ENCODE peak calls at places on chromosome 13, in eight cellular contexts. N is B cell; E is natural killer cell treated with Interleukin-12 subunit alpha and Interleukin-12 subunit beta and Interleukin-15 and Interleukin-18, amount 100 ng/mL, for 72 hours; I is nephron progenitor cell; Z is BE2C; C is hepatic stellate cell; S is T47D; A is nucleus accumbens. X is an unnamed sample.

GRCh38 chr13:111314852-111315251 is 5.6 kb upstream of the TEX29 start:
- DNase-seq in N (no peak), E (no peak), I (no peak), Z (no peak), C (no peak), S (no peak), A (no peak), X (no peak)

GRCh38 chr13:98173431-98173921 is 3.6 kb downstream of the RNF113B start:
- DNase-seq in N (no peak), E (no peak), I (no peak), Z (no peak), C (peak; percentile 84), S (peak; percentile 46), A (no peak), X (no peak)

GRCh38 chr13:38686635-38687245 is at the start of gene FREM2:
- DNase-seq in N (no peak), E (no peak), I (peak; percentile 81), Z (no peak), C (no peak), S (peak; percentile 21), A (no peak), X (peak; percentile 25)

GRCh38 chr13:52356327-52356726 is 49.6 kb downstream of the THSD1 start:
- DNase-seq in N (no peak), E (no peak), I (no peak), Z (no peak), C (peak; percentile 36), S (no peak), A (no peak), X (no peak)

GRCh38 chr13:39531646-39532045 is 71.3 kb downstream of the LHFPL6 start:
- DNase-seq in N (no peak), E (no peak), I (no peak), Z (no peak), C (no peak), S (no peak), A (no peak), X (no peak)

GRCh38 chr13:91406619-91407018 is 8.2 kb downstream of the GPC5 start:
- DNase-seq in N (no peak), E (no peak), I (no peak), Z (peak; percentile 66), C (no peak), S (peak; percentile 31), A (no peak), X (peak; percentile 52)

GRCh38 chr13:79309690-79310089 is 96.4 kb downstream of the RBM26 start:
- DNase-seq in N (no peak), E (no peak), I (no peak), Z (no peak), C (no peak), S (no peak), A (no peak), X (no peak)

GRCh38 chr13:28100149-28101121 is at the start of gene FLT3:
- DNase-seq in N (peak; percentile 82), E (no peak), I (peak; percentile 75), Z (peak; percentile 16), C (peak; percentile 16), S (peak; percentile 55), A (no peak), X (peak; percentile 78)

GRCh38 chr13:42305503-42305902 is 33.6 kb downstream of the AKAP11 start:
- DNase-seq in N (no peak), E (no peak), I (no peak), Z (no peak), C (no peak), S (no peak), A (no peak), X (no peak)

GRCh38 chr13:62096652-62097051 is 681.0 kb upstream of the PCDH20 start:
- DNase-seq in N (no peak), E (no peak), I (no peak), Z (no peak), C (no peak), S (no peak), A (no peak), X (no peak)

GRCh38 chr13:44686478-44687071 is 110.4 kb upstream of the TSC22D1 start:
- DNase-seq in N (no peak), E (no peak), I (no peak), Z (no peak), C (no peak), S (no peak), A (no peak), X (no peak)

GRCh38 chr13:19984430-19985218 is 26.1 kb downstream of the ZMYM2 start:
- DNase-seq in N (peak; percentile 38), E (no peak), I (no peak), Z (no peak), C (peak; percentile 58), S (peak; percentile 30), A (no peak), X (peak; percentile 66)

GRCh38 chr13:37361608-37362007 is 237.0 kb downstream of the POSTN start:
- DNase-seq in N (no peak), E (no peak), I (no peak), Z (no peak), C (no peak), S (no peak), A (no peak), X (no peak)

GRCh38 chr13:110758195-110758594 is 44.7 kb downstream of the ING1 start:
- DNase-seq in N (no peak), E (no peak), I (no peak), Z (no peak), C (no peak), S (no peak), A (no peak), X (no peak)

GRCh38 chr13:25227690-25228089 is 55.6 kb upstream of the AMER2 start:
- DNase-seq in N (no peak), E (no peak), I (no peak), Z (no peak), C (no peak), S (no peak), A (no peak), X (no peak)

GRCh38 chr13:75368167-75368566 is 113.8 kb downstream of the TBC1D4 start:
- DNase-seq in N (no peak), E (no peak), I (no peak), Z (no peak), C (peak; percentile 32), S (no peak), A (no peak), X (no peak)

GRCh38 chr13:99792079-99792921 is 179.3 kb downstream of the ZIC5 start:
- DNase-seq in N (no peak), E (no peak), I (no peak), Z (no peak), C (no peak), S (no peak), A (no peak), X (no peak)

GRCh38 chr13:42259515-42259914 is 12.4 kb upstream of the AKAP11 start:
- DNase-seq in N (no peak), E (no peak), I (no peak), Z (no peak), C (no peak), S (no peak), A (no peak), X (no peak)

GRCh38 chr13:78742659-78743058 is 83.7 kb upstream of the OBI1 start:
- DNase-seq in N (no peak), E (no peak), I (no peak), Z (no peak), C (no peak), S (no peak), A (no peak), X (no peak)

GRCh38 chr13:25032160-25032559 is 63.8 kb upstream of the PABPC3 start:
- DNase-seq in N (no peak), E (no peak), I (no peak), Z (no peak), C (no peak), S (no peak), A (no peak), X (no peak)